ENCODE peak calls at places on chromosomes 16 and 17, in nine cellular contexts. W, A, Q, P, T, E, F, D and I are unnamed samples.
A peak's percentile ranks its signal among the peaks of the same experiment; 100 is the strongest.

GRCh38 chr16:70391881-70392481 is 45.3 kb downstream of the DDX19A start:
- DNase-seq in W (no peak), A (no peak), Q (no peak), P (no peak), T (peak; percentile 12), E (peak; percentile 31), F (no peak), D (peak; percentile 94), I (no peak)

GRCh38 chr17:661509-661908 is 53.1 kb downstream of the VPS53 start:
- DNase-seq in W (no peak), A (no peak), Q (no peak), P (no peak), T (no peak), E (no peak), F (peak; percentile 4), D (no peak), I (no peak)

GRCh38 chr16:87368029-87368765 is 15.4 kb downstream of the FBXO31 start:
- DNase-seq in W (no peak), A (no peak), Q (no peak), P (no peak), T (peak; percentile 68), E (no peak), F (no peak), D (no peak), I (peak; percentile 79)

GRCh38 chr16:13883266-13883665 is 36.7 kb upstream of the ERCC4 start:
- DNase-seq in W (no peak), A (no peak), Q (no peak), P (no peak), T (no peak), E (no peak), F (no peak), D (no peak), I (no peak)

GRCh38 chr17:49996495-49997255 is 1.7 kb upstream of the DLX3 start:
- DNase-seq in W (peak; percentile 65), A (peak; percentile 21), Q (peak; percentile 61), P (peak; percentile 56), T (peak; percentile 24), E (peak; percentile 68), F (peak; percentile 37), D (peak; percentile 71), I (peak; percentile 59)

GRCh38 chr17:40035162-40035559 is 19.0 kb downstream of the MED24 start:
- DNase-seq in W (no peak), A (peak; percentile 28), Q (no peak), P (no peak), T (peak; percentile 46), E (no peak), F (no peak), D (peak; percentile 64), I (peak; percentile 76)

GRCh38 chr17:8002646-8003593 is 505 bp downstream of the GUCY2D start:
- DNase-seq in W (no peak), A (no peak), Q (no peak), P (no peak), T (no peak), E (no peak), F (no peak), D (no peak), I (peak; percentile 13)

GRCh38 chr17:77145635-77146632 is 5.2 kb downstream of the SEC14L1 start:
- DNase-seq in W (peak; percentile 72), A (peak; percentile 49), Q (no peak), P (no peak), T (peak; percentile 84), E (peak; percentile 46), F (no peak), D (peak; percentile 78), I (peak; percentile 84)